ENCODE peak calls at places on chromosome 16, in seven cellular contexts. Z is fibroblast of lung; O is CD8-positive, alpha-beta T cell; F is AG04450; E is adipocyte; R is CD4-positive, CD25-positive, alpha-beta regulatory T cell; V is Peyer's patch. T is an unnamed sample. For H3K9me3 and H3K27me3, the result is how much of the 10 kb centered on the place peaks cover.

GRCh38 chr16:56667581-56668571 is at the start of gene MT1G:
- DNase-seq in Z (peak), O (no peak), F (no peak), E (peak), R (peak), V (peak), T (peak)

GRCh38 chr16:30721167-30721566 is 22.2 kb downstream of the SRCAP start:
- DNase-seq in Z (no peak), O (no peak), F (no peak), E (no peak), R (no peak), V (no peak), T (no peak)

GRCh38 chr16:67164599-67165061 is at the start of gene HSF4:
- DNase-seq in Z (peak), O (no peak), F (no peak), E (peak), R (peak), V (peak), T (peak)

GRCh38 chr16:68754117-68754792 is 17.2 kb downstream of the CDH1 start:
- DNase-seq in Z (no peak), O (no peak), F (no peak), E (no peak), R (no peak), V (peak), T (no peak)

GRCh38 chr16:11349599-11350276 is 4.5 kb downstream of the RMI2 start:
- DNase-seq in Z (peak), O (no peak), F (no peak), E (peak), R (no peak), V (peak), T (peak)

GRCh38 chr16:51175081-51175480 is 24.0 kb upstream of the SALL1 start:
- DNase-seq in Z (no peak), O (no peak), F (no peak), E (no peak), R (no peak), V (no peak), T (no peak)

GRCh38 chr16:23998771-23999170 is 163.0 kb downstream of the PRKCB start:
- DNase-seq in Z (no peak), O (no peak), F (no peak), E (no peak), R (no peak), V (no peak), T (no peak)

GRCh38 chr16:70692481-70693203 is 6.8 kb upstream of the MTSS2 start:
- DNase-seq in Z (peak), O (no peak), F (no peak), E (no peak), R (no peak), V (no peak), T (no peak)

GRCh38 chr16:8928467-8928957 is 35.2 kb downstream of the USP7 start:
- DNase-seq in Z (peak), O (no peak), F (peak), E (peak), R (no peak), V (no peak), T (no peak)

GRCh38 chr16:57045694-57046381 is 46.5 kb upstream of the CPNE2 start:
- DNase-seq in Z (peak), O (peak), F (peak), E (peak), R (peak), V (peak), T (peak)

DNA sequence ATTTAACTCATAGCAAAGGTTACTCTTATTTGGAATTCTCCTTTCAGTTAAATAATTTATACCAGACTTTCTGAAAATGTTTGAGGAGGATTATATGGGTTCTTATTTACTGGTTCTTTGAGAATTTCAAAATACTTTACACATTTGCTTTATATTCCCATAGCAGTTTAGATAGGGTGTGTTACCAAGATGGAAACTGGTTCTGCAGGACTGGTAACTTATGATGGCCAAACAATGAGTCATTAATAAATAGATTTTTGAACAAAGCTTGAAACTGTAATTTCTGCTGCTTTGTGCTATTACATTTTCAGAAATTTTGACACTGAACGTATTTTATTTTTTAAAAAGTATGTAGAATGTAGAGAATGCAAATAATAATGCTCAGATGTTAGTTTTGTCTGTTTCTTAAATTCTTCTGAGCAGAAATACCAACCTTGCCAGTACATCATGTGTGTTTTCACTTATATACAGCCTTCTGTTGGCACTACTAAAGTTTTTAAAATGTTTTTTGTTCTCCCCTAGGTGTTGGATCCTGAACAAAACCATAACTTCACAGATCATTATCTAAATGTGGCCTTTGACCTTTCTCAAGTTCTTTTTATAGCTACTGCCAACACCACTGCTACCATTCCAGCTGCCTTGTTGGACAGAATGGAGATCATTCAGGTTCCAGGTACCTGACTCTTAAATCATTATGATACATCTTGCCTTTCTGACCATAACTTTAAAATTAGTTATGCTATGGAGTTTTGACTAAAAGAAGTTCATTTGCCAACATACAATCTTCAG is 48.3 kb upstream of the ABCC11 start:
- DNase-seq in Z (no peak), O (no peak), F (no peak), E (no peak), R (no peak), V (no peak), T (no peak)
- H3K4me3 ChIP-seq in Z (no peak), O (no peak), F (no peak), E (no peak), R (no peak), V (no peak), T (no peak)

GRCh38 chr16:84195201-84196093 is 4.5 kb downstream of the ADAD2 start:
- DNase-seq in Z (no peak), O (no peak), F (no peak), E (no peak), R (no peak), V (no peak), T (no peak)

GRCh38 chr16:84196101-84196500 is 5.1 kb downstream of the ADAD2 start:
- DNase-seq in Z (no peak), O (no peak), F (no peak), E (no peak), R (no peak), V (no peak), T (no peak)

GRCh38 chr16:84194470-84195200 is 3.7 kb downstream of the ADAD2 start:
- DNase-seq in Z (no peak), O (peak), F (no peak), E (no peak), R (peak), V (peak), T (no peak)

GRCh38 chr16:84193480-84193879 is 2.5 kb downstream of the ADAD2 start:
- DNase-seq in Z (no peak), O (no peak), F (no peak), E (no peak), R (peak), V (no peak), T (no peak)

GRCh38 chr16:84194018-84194417 is 3.1 kb downstream of the ADAD2 start:
- DNase-seq in Z (no peak), O (no peak), F (no peak), E (no peak), R (peak), V (no peak), T (no peak)
- H3K9me3 ChIP-seq in Z (under half), O (under half), F (under half), E (under half), R (under half), V (under half), T (under half)

GRCh38 chr16:75931970-75932369 is 205.7 kb upstream of the CPHXL start:
- DNase-seq in Z (no peak), O (no peak), F (no peak), E (no peak), R (no peak), V (no peak), T (no peak)
- H3K27me3 ChIP-seq in Z (under half), O (under half), F (under half), E (under half), R (under half), V (under half), T (under half)

GRCh38 chr16:86513471-86514277 is 3.3 kb downstream of the FOXF1 start:
- DNase-seq in Z (no peak), O (no peak), F (no peak), E (no peak), R (no peak), V (no peak), T (no peak)
- H3K4me3 ChIP-seq in Z (peak), O (no peak), F (peak), E (no peak), R (no peak), V (peak), T (no peak)

GRCh38 chr16:80766798-80767197 is 37.6 kb downstream of the CDYL2 start:
- DNase-seq in Z (no peak), O (no peak), F (no peak), E (no peak), R (no peak), V (no peak), T (no peak)
- H3K9me3 ChIP-seq in Z (under half), O (under half), F (under half), E (under half), R (under half), V (under half), T (under half)

GRCh38 chr16:84367297-84367680 is 1.0 kb upstream of the ATP2C2 start:
- DNase-seq in Z (no peak), O (no peak), F (no peak), E (no peak), R (no peak), V (no peak), T (no peak)
- H3K27me3 ChIP-seq in Z (under half), O (under half), F (half or more), E (half or more), R (under half), V (under half), T (under half)

DNA sequence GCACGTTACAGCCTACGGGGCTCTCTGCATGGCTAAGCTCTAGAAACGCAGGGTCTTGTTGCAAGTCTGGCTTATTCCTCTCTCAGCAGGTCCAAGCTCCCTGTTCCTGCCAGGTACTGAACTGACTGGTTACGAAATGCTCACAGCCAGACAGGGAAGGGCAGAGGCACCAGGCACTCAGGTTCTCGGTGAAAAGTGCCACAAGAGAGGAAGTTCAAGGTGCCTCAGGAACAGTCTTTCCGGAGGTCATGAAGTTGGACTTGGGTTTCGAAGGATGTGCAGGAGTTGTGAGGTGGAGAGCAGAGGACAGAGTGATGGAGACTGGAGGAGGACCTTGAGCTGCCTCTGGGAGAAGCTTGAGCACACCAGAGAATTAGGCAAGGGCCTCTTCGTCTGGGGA is 124.7 kb upstream of the GSE1 start:
- DNase-seq in Z (no peak), O (no peak), F (no peak), E (no peak), R (no peak), V (no peak), T (no peak)
- H3K4me3 ChIP-seq in Z (no peak), O (no peak), F (no peak), E (no peak), R (no peak), V (no peak), T (no peak)

DNA sequence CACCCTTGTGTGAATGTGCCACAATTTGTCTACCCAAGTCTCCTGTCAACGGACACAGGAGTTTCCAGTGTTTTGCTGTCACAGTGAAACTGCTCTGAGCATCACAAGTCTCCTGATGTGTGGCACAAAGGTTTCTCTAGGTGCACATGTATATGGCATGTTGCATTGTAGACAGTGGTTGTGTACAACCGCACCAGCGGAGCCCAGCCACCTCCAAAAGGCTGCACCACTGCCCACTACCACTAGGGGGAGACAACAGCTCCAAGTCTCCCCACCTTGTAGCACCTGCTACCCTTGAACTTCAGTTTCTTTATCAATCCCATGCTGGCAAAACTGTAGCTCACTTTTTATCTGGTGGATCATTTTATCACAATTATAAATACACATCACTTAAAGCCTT is 95.5 kb upstream of the ZNF469 start:
- DNase-seq in Z (peak), O (no peak), F (no peak), E (no peak), R (peak), V (no peak), T (no peak)
- H3K9me3 ChIP-seq in Z (under half), O (under half), F (under half), E (under half), R (under half), V (under half), T (under half)

GRCh38 chr16:15726715-15727114 is 76.7 kb downstream of the NDE1 start:
- DNase-seq in Z (no peak), O (no peak), F (no peak), E (no peak), R (no peak), V (peak), T (no peak)

GRCh38 chr16:15723808-15724207 is 73.8 kb downstream of the NDE1 start:
- DNase-seq in Z (no peak), O (no peak), F (no peak), E (no peak), R (no peak), V (no peak), T (no peak)

GRCh38 chr16:15725641-15726240 is 75.7 kb downstream of the NDE1 start:
- DNase-seq in Z (no peak), O (no peak), F (no peak), E (no peak), R (no peak), V (no peak), T (no peak)

GRCh38 chr16:15716694-15717447 is 66.8 kb downstream of the NDE1 start:
- DNase-seq in Z (no peak), O (no peak), F (no peak), E (no peak), R (no peak), V (no peak), T (no peak)

DNA sequence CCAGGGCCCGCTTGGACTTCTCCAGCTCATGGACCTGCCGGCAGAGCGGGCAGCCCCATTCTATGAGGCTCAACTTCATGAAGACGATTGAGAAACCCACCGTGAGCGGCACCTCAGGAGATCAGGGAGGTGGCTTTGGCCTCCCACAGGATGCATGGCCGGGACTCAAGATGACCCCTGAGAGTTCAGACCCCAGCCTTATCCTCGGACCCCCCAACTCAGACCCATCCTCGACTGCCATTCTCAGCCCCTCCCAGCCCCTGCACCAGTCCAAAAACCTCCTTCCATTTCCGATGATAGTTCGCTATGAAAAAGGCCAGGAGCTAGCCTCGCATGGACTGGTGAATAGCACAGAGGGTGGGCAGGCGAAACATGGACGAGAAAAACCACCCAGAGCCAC is 71.0 kb downstream of the NDE1 start:
- DNase-seq in Z (no peak), O (no peak), F (no peak), E (no peak), R (no peak), V (no peak), T (no peak)
- H3K27me3 ChIP-seq in Z (under half), O (under half), F (under half), E (under half), R (under half), V (under half), T (under half)

GRCh38 chr16:1258906-1259759 is 3.3 kb downstream of the TPSD1 start:
- DNase-seq in Z (no peak), O (no peak), F (no peak), E (no peak), R (peak), V (no peak), T (no peak)
- H3K4me3 ChIP-seq in Z (no peak), O (no peak), F (no peak), E (no peak), R (no peak), V (no peak), T (no peak)